ENCODE peak calls at places on chromosomes 13 and 19, in five cellular contexts. One of them, this sample, is unnamed.

GRCh38 chr19:6059996-6060599 is 50.2 kb downstream of the RFX2 start:
- DNase-seq in fibroblast of lung: no peak
- DNase-seq in stomach: no peak
- DNase-seq in GM23248: no peak
- DNase-seq in cardiac muscle cell: no peak
- DNase-seq in this sample: peak; percentile 33

GRCh38 chr13:65907656-65908441 is 1322.3 kb downstream of the PCDH9 start:
- DNase-seq in stomach: no peak
- DNase-seq in GM23248: no peak
- DNase-seq in cardiac muscle cell: no peak
- DNase-seq in fibroblast of lung: no peak
- DNase-seq in this sample: no peak

GRCh38 chr13:31998131-31998530 is 33.4 kb upstream of the FRY start:
- DNase-seq in cardiac muscle cell: no peak
- DNase-seq in stomach: peak; percentile 57
- DNase-seq in fibroblast of lung: no peak
- DNase-seq in GM23248: no peak
- DNase-seq in this sample: no peak

GRCh38 chr13:101453784-101454201 is 1.3 kb downstream of the ITGBL1 start:
- DNase-seq in cardiac muscle cell: no peak
- DNase-seq in GM23248: peak; percentile 66
- DNase-seq in fibroblast of lung: no peak
- DNase-seq in stomach: peak; percentile 47
- DNase-seq in this sample: no peak

GRCh38 chr13:29161653-29162052 is 341.5 kb downstream of the MTUS2 start:
- DNase-seq in fibroblast of lung: no peak
- DNase-seq in GM23248: no peak
- DNase-seq in stomach: no peak
- DNase-seq in cardiac muscle cell: no peak
- DNase-seq in this sample: no peak

GRCh38 chr13:20709782-20710181 is 6.3 kb downstream of the IL17D start:
- DNase-seq in fibroblast of lung: no peak
- DNase-seq in GM23248: peak; percentile 30
- DNase-seq in stomach: no peak
- DNase-seq in cardiac muscle cell: no peak
- DNase-seq in this sample: no peak

GRCh38 chr19:48194041-48194871 is 23.8 kb downstream of the ZSWIM9 start:
- DNase-seq in GM23248: peak; percentile 40
- DNase-seq in cardiac muscle cell: peak; percentile 28
- DNase-seq in stomach: no peak
- DNase-seq in fibroblast of lung: no peak
- DNase-seq in this sample: no peak

GRCh38 chr19:29873024-29873800 is 61.4 kb downstream of the CCNE1 start:
- DNase-seq in cardiac muscle cell: peak; percentile 77
- DNase-seq in GM23248: peak; percentile 57
- DNase-seq in fibroblast of lung: peak; percentile 9
- DNase-seq in stomach: peak; percentile 55
- DNase-seq in this sample: peak; percentile 74

GRCh38 chr13:31797154-31797775 is 57.9 kb downstream of the RXFP2 start:
- DNase-seq in GM23248: peak; percentile 76
- DNase-seq in cardiac muscle cell: peak; percentile 26
- DNase-seq in stomach: no peak
- DNase-seq in fibroblast of lung: peak; percentile 58
- DNase-seq in this sample: no peak

GRCh38 chr13:43769552-43769951 is 17.2 kb downstream of the ENOX1 start:
- DNase-seq in GM23248: no peak
- DNase-seq in cardiac muscle cell: no peak
- DNase-seq in fibroblast of lung: no peak
- DNase-seq in stomach: no peak
- DNase-seq in this sample: no peak

GRCh38 chr13:114089751-114090400 is 42.5 kb downstream of the RASA3 start:
- DNase-seq in stomach: no peak
- DNase-seq in fibroblast of lung: no peak
- DNase-seq in GM23248: no peak
- DNase-seq in cardiac muscle cell: no peak
- DNase-seq in this sample: peak; percentile 32

GRCh38 chr19:1067341-1068103 is 555 bp downstream of the ARHGAP45 start:
- DNase-seq in fibroblast of lung: no peak
- DNase-seq in cardiac muscle cell: no peak
- DNase-seq in stomach: no peak
- DNase-seq in GM23248: no peak
- DNase-seq in this sample: no peak

GRCh38 chr19:19224852-19225494 is 13.2 kb downstream of the NCAN start:
- DNase-seq in fibroblast of lung: peak; percentile 59
- DNase-seq in stomach: peak; percentile 75
- DNase-seq in GM23248: peak; percentile 74
- DNase-seq in cardiac muscle cell: peak; percentile 81
- DNase-seq in this sample: peak; percentile 63

GRCh38 chr13:93226623-93227279 is at the start of gene GPC6:
- DNase-seq in cardiac muscle cell: peak; percentile 89
- DNase-seq in stomach: no peak
- DNase-seq in fibroblast of lung: peak; percentile 96
- DNase-seq in GM23248: peak; percentile 90
- DNase-seq in this sample: no peak

GRCh38 chr13:92143766-92144165 is 745.3 kb downstream of the GPC5 start:
- DNase-seq in stomach: no peak
- DNase-seq in fibroblast of lung: peak; percentile 23
- DNase-seq in cardiac muscle cell: peak; percentile 4
- DNase-seq in GM23248: no peak
- DNase-seq in this sample: no peak

GRCh38 chr13:111037838-111038397 is 77.2 kb upstream of the ARHGEF7 start:
- DNase-seq in cardiac muscle cell: no peak
- DNase-seq in stomach: no peak
- DNase-seq in GM23248: no peak
- DNase-seq in fibroblast of lung: no peak
- DNase-seq in this sample: no peak

GRCh38 chr19:16207490-16208025 is 9.8 kb downstream of the AP1M1 start:
- DNase-seq in GM23248: no peak
- DNase-seq in stomach: no peak
- DNase-seq in cardiac muscle cell: no peak
- DNase-seq in fibroblast of lung: no peak
- DNase-seq in this sample: no peak

GRCh38 chr13:22665531-22665930 is 515.2 kb upstream of the SGCG start:
- DNase-seq in GM23248: no peak
- DNase-seq in fibroblast of lung: no peak
- DNase-seq in stomach: no peak
- DNase-seq in cardiac muscle cell: no peak
- DNase-seq in this sample: no peak

GRCh38 chr13:19861762-19862161 is 1.7 kb downstream of the ZMYM5 start:
- DNase-seq in fibroblast of lung: no peak
- DNase-seq in stomach: no peak
- DNase-seq in GM23248: peak; percentile 12
- DNase-seq in cardiac muscle cell: no peak
- DNase-seq in this sample: no peak

GRCh38 chr13:109790951-109791605 is 4.7 kb upstream of the IRS2 start:
- DNase-seq in GM23248: peak; percentile 44
- DNase-seq in stomach: no peak
- DNase-seq in cardiac muscle cell: peak; percentile 52
- DNase-seq in fibroblast of lung: peak; percentile 62
- DNase-seq in this sample: peak; percentile 70

GRCh38 chr19:48102870-48103751 is 7.5 kb downstream of the PLA2G4C start:
- DNase-seq in cardiac muscle cell: peak; percentile 49
- DNase-seq in GM23248: peak; percentile 52
- DNase-seq in stomach: no peak
- DNase-seq in fibroblast of lung: peak; percentile 35
- DNase-seq in this sample: no peak

GRCh38 chr19:52336976-52337375 is 933 bp downstream of the ZNF610 start:
- DNase-seq in fibroblast of lung: peak; percentile 15
- DNase-seq in cardiac muscle cell: no peak
- DNase-seq in stomach: no peak
- DNase-seq in GM23248: peak; percentile 43
- DNase-seq in this sample: no peak

GRCh38 chr13:33069365-33069764 is 53.1 kb downstream of the KL start:
- DNase-seq in stomach: no peak
- DNase-seq in GM23248: no peak
- DNase-seq in fibroblast of lung: peak; percentile 28
- DNase-seq in cardiac muscle cell: no peak
- DNase-seq in this sample: no peak

GRCh38 chr13:80716610-80717081 is 375.7 kb upstream of the SPRY2 start:
- DNase-seq in GM23248: no peak
- DNase-seq in cardiac muscle cell: peak; percentile 45
- DNase-seq in stomach: no peak
- DNase-seq in fibroblast of lung: peak; percentile 95
- DNase-seq in this sample: no peak

GRCh38 chr19:13838071-13838942 is 38.6 kb upstream of the NANOS3 start:
- DNase-seq in fibroblast of lung: no peak
- DNase-seq in cardiac muscle cell: no peak
- DNase-seq in GM23248: peak; percentile 21
- DNase-seq in stomach: no peak
- DNase-seq in this sample: no peak

GRCh38 chr19:3373971-3374368 is 7.6 kb downstream of the NFIC start:
- DNase-seq in fibroblast of lung: no peak
- DNase-seq in cardiac muscle cell: no peak
- DNase-seq in stomach: no peak
- DNase-seq in GM23248: peak; percentile 40
- DNase-seq in this sample: no peak

GRCh38 chr19:9793051-9793591 is 24.6 kb upstream of the ZNF846 start:
- DNase-seq in GM23248: peak; percentile 76
- DNase-seq in stomach: peak; percentile 51
- DNase-seq in cardiac muscle cell: no peak
- DNase-seq in fibroblast of lung: peak; percentile 44
- DNase-seq in this sample: no peak

GRCh38 chr13:113855931-113856715 is 7.8 kb downstream of the GAS6 start:
- DNase-seq in cardiac muscle cell: no peak
- DNase-seq in fibroblast of lung: no peak
- DNase-seq in stomach: no peak
- DNase-seq in GM23248: no peak
- DNase-seq in this sample: no peak

GRCh38 chr19:55340144-55340783 is 588 bp downstream of the KMT5C start:
- DNase-seq in stomach: no peak
- DNase-seq in GM23248: no peak
- DNase-seq in cardiac muscle cell: peak; percentile 12
- DNase-seq in fibroblast of lung: no peak
- DNase-seq in this sample: no peak

DNA sequence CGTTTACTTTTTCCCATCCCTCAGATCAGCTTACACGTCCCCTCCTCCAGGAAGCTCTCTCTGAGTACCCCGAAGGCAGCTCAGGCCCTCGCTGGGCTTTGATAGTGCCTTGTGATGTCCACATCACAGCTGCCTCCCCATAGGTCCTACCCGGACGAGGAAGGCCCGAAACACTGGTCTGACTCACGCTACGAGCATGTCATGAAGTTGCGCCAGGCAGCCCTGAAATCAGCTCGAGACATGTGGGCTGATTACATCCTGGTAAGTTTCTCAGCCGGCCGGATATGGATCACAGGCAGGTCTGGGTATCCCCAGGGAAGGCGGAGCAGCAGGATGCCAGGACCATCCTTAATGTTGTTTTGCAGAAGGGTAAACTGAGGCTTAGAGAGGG is 4.8 kb downstream of the COLGALT1 start:
- DNase-seq in GM23248: peak; percentile 95
- DNase-seq in stomach: no peak
- DNase-seq in fibroblast of lung: peak; percentile 93
- DNase-seq in cardiac muscle cell: no peak
- DNase-seq in this sample: no peak
- H3K36me3 ChIP-seq in GM23248: peaks cover 26% of the 10 kb centered on the region
- H3K36me3 ChIP-seq in stomach: peaks cover 68% of the 10 kb centered on the region
- H3K36me3 ChIP-seq in fibroblast of lung: peaks cover 11% of the 10 kb centered on the region
- H3K36me3 ChIP-seq in cardiac muscle cell: peaks cover 5% of the 10 kb centered on the region
- H3K36me3 ChIP-seq in this sample: peaks cover 60% of the 10 kb centered on the region

GRCh38 chr13:94595006-94595942 is 678 bp downstream of the TGDS start:
- DNase-seq in GM23248: peak; percentile 71
- DNase-seq in fibroblast of lung: peak; percentile 29
- DNase-seq in cardiac muscle cell: peak; percentile 28
- DNase-seq in stomach: peak; percentile 34
- DNase-seq in this sample: peak; percentile 61

GRCh38 chr13:94596575-94596971 is 621 bp upstream of the TGDS start:
- DNase-seq in fibroblast of lung: no peak
- DNase-seq in GM23248: no peak
- DNase-seq in cardiac muscle cell: no peak
- DNase-seq in stomach: no peak
- DNase-seq in this sample: no peak

GRCh38 chr13:94599877-94600276 is 1.8 kb upstream of the GPR180 start:
- DNase-seq in stomach: no peak
- DNase-seq in fibroblast of lung: no peak
- DNase-seq in cardiac muscle cell: no peak
- DNase-seq in GM23248: no peak
- DNase-seq in this sample: no peak

GRCh38 chr13:94598281-94598680 is 2.3 kb upstream of the TGDS start:
- DNase-seq in stomach: no peak
- DNase-seq in cardiac muscle cell: no peak
- DNase-seq in fibroblast of lung: no peak
- DNase-seq in GM23248: no peak
- DNase-seq in this sample: no peak

GRCh38 chr13:94595943-94596574 is at the start of gene TGDS:
- DNase-seq in cardiac muscle cell: peak; percentile 95
- DNase-seq in GM23248: peak; percentile 97
- DNase-seq in fibroblast of lung: peak; percentile 93
- DNase-seq in stomach: peak; percentile 91
- DNase-seq in this sample: peak; percentile 97
- H3K4me3 ChIP-seq in cardiac muscle cell: peak within 1 kb of the TSS; percentile 93
- H3K4me3 ChIP-seq in GM23248: peak within 1 kb of the TSS; percentile 94
- H3K4me3 ChIP-seq in fibroblast of lung: peak within 1 kb of the TSS; percentile 83
- H3K4me3 ChIP-seq in stomach: peak within 1 kb of the TSS; percentile 68
- H3K4me3 ChIP-seq in this sample: peak within 1 kb of the TSS; percentile 75

GRCh38 chr13:40640845-40641458 is 25.5 kb downstream of the FOXO1 start:
- DNase-seq in GM23248: no peak
- DNase-seq in fibroblast of lung: no peak
- DNase-seq in cardiac muscle cell: no peak
- DNase-seq in stomach: no peak
- DNase-seq in this sample: no peak

GRCh38 chr13:40637644-40638043 is 28.8 kb downstream of the FOXO1 start:
- DNase-seq in cardiac muscle cell: no peak
- DNase-seq in fibroblast of lung: no peak
- DNase-seq in GM23248: no peak
- DNase-seq in stomach: peak; percentile 45
- DNase-seq in this sample: no peak

GRCh38 chr13:40635315-40635995 is 31.0 kb downstream of the FOXO1 start:
- DNase-seq in stomach: no peak
- DNase-seq in cardiac muscle cell: no peak
- DNase-seq in fibroblast of lung: no peak
- DNase-seq in GM23248: no peak
- DNase-seq in this sample: no peak

GRCh38 chr13:40639226-40639681 is 27.2 kb downstream of the FOXO1 start:
- DNase-seq in fibroblast of lung: peak; percentile 53
- DNase-seq in stomach: no peak
- DNase-seq in cardiac muscle cell: no peak
- DNase-seq in GM23248: peak; percentile 53
- DNase-seq in this sample: no peak

DNA sequence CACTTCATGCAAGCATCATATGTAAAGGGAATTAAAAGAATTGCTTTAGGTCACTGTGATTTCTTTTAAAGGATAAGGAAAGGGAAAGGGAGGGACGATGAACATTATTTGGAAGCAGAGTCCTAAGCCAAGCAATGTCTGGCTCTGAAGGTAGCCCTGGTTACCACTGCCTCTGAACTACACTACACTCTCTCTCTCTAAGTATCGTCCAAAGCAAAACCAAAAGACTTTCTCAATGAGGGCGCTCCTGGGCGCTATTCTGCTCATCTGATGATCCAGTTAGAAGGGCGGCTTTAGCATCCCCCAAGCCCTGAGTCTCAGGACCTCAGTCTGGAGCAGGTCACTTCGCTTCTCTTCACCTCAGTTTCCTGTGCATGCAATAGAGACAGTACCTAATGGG is 26.2 kb downstream of the FOXO1 start:
- DNase-seq in GM23248: no peak
- DNase-seq in fibroblast of lung: no peak
- DNase-seq in stomach: no peak
- DNase-seq in cardiac muscle cell: no peak
- DNase-seq in this sample: no peak
- H3K4me1 ChIP-seq in GM23248: peaks cover 19% of the 10 kb centered on the region
- H3K4me1 ChIP-seq in fibroblast of lung: no peaks in the 10 kb centered on the region
- H3K4me1 ChIP-seq in stomach: peaks cover 77% of the 10 kb centered on the region
- H3K4me1 ChIP-seq in cardiac muscle cell: peaks cover 14% of the 10 kb centered on the region
- H3K4me1 ChIP-seq in this sample: peaks cover 13% of the 10 kb centered on the region

GRCh38 chr13:106657104-106657503 is 89.2 kb upstream of the ARGLU1 start:
- DNase-seq in cardiac muscle cell: no peak
- DNase-seq in fibroblast of lung: no peak
- DNase-seq in stomach: no peak
- DNase-seq in GM23248: no peak
- DNase-seq in this sample: no peak
- H3K36me3 ChIP-seq in cardiac muscle cell: no peaks in the 10 kb centered on the region
- H3K36me3 ChIP-seq in fibroblast of lung: no peaks in the 10 kb centered on the region
- H3K36me3 ChIP-seq in stomach: no peaks in the 10 kb centered on the region
- H3K36me3 ChIP-seq in GM23248: no peaks in the 10 kb centered on the region
- H3K36me3 ChIP-seq in this sample: no peaks in the 10 kb centered on the region

This sample was measured in Peyer's patch.